ENCODE peak calls at places on chromosomes 12 and 14, in eight cellular contexts. E, D, U, K, L, W, A and H are unnamed samples.

GRCh38 chr14:102510616-102511520 is 1.3 kb upstream of the ANKRD9 start:
- DNase-seq in E (peak), D (no peak), U (peak), K (peak), L (no peak), W (peak), A (no peak), H (no peak)

GRCh38 chr14:93301821-93302447 is 30.9 kb downstream of the BTBD7 start:
- DNase-seq in E (no peak), D (peak), U (no peak), K (no peak), L (no peak), W (no peak), A (no peak), H (no peak)

GRCh38 chr14:102527255-102528232 is 18.0 kb upstream of the ANKRD9 start:
- DNase-seq in E (no peak), D (no peak), U (no peak), K (no peak), L (no peak), W (no peak), A (no peak), H (no peak)

GRCh38 chr14:53608369-53608768 is 348.3 kb downstream of the BMP4 start:
- DNase-seq in E (no peak), D (no peak), U (no peak), K (no peak), L (no peak), W (no peak), A (no peak), H (no peak)

GRCh38 chr14:74380172-74380571 is 31.9 kb downstream of the VRTN start:
- DNase-seq in E (no peak), D (no peak), U (no peak), K (no peak), L (no peak), W (no peak), A (no peak), H (no peak)

GRCh38 chr12:79955561-79955960 is 20.7 kb upstream of the PPP1R12A start:
- DNase-seq in E (no peak), D (no peak), U (no peak), K (no peak), L (no peak), W (no peak), A (no peak), H (no peak)

GRCh38 chr14:101505216-101505970 is 55.9 kb upstream of the DIO3 start:
- DNase-seq in E (peak), D (no peak), U (no peak), K (no peak), L (no peak), W (peak), A (peak), H (peak)

GRCh38 chr12:38664661-38665269 is 240.6 kb downstream of the CPNE8 start:
- DNase-seq in E (peak), D (no peak), U (no peak), K (no peak), L (no peak), W (no peak), A (no peak), H (no peak)

GRCh38 chr12:122721057-122721545 is 4.5 kb upstream of the HCAR3 start:
- DNase-seq in E (no peak), D (peak), U (no peak), K (no peak), L (no peak), W (no peak), A (no peak), H (no peak)

GRCh38 chr14:81337073-81337472 is 63.1 kb downstream of the STON2 start:
- DNase-seq in E (no peak), D (no peak), U (no peak), K (no peak), L (no peak), W (no peak), A (no peak), H (no peak)

GRCh38 chr14:49977126-49977841 is 84.4 kb downstream of the ARF6 start:
- DNase-seq in E (no peak), D (no peak), U (no peak), K (no peak), L (no peak), W (no peak), A (no peak), H (no peak)

GRCh38 chr14:67856806-67857205 is 37.2 kb downstream of the RAD51B start:
- DNase-seq in E (no peak), D (no peak), U (no peak), K (no peak), L (no peak), W (no peak), A (no peak), H (no peak)

GRCh38 chr14:67853748-67854147 is 34.2 kb downstream of the RAD51B start:
- DNase-seq in E (no peak), D (no peak), U (no peak), K (no peak), L (no peak), W (no peak), A (no peak), H (no peak)

GRCh38 chr14:67853207-67853606 is 33.6 kb downstream of the RAD51B start:
- DNase-seq in E (no peak), D (no peak), U (no peak), K (no peak), L (no peak), W (no peak), A (no peak), H (no peak)

GRCh38 chr14:67859169-67859749 is 39.7 kb downstream of the RAD51B start:
- DNase-seq in E (no peak), D (no peak), U (no peak), K (no peak), L (no peak), W (no peak), A (no peak), H (no peak)

DNA sequence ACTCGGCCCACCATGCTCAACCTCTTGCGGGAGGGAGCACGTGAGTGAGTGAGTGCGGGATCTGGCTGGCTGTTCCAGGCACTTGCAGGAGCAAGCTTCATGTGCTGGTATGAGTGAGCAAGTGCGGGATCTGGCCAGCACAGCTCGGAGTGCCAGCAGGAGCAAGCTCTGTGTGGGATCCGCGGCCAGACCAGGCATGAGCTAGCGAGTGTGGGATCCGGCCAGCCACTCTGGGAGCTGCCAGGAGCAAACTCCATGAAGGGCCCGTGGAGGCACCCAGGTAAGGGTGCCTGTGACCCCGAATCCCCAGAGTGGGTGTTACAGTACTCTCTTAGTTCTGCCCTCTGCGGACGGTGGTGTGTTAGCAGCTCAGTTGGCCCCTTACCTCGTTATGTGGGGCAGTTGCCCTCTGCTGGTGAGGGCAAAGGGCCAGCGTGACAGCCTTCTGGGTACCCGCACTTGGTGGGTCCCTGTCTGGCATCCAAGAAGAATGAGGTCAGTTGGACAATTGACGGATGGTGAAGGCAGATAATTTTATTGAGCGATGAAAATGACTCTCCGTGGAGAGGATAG is 38.3 kb downstream of the RAD51B start:
- DNase-seq in E (peak), D (no peak), U (no peak), K (no peak), L (no peak), W (peak), A (no peak), H (no peak)
- TF ChIP-seq CTCF in E (no peak), D (no peak), U (no peak), K (no peak), L (no peak), W (no peak), A (no peak), H (no peak)

GRCh38 chr12:119328111-119328510 is 6.4 kb upstream of the CCDC60 start:
- DNase-seq in E (peak), D (no peak), U (peak), K (no peak), L (peak), W (peak), A (no peak), H (no peak)
- TF ChIP-seq CTCF in E (peak), D (peak), U (peak), K (peak), L (peak), W (peak), A (no peak), H (no peak)

GRCh38 chr14:99523661-99524050 is 42.4 kb downstream of the CCNK start:
- DNase-seq in E (no peak), D (no peak), U (no peak), K (no peak), L (no peak), W (no peak), A (no peak), H (no peak)

GRCh38 chr14:99524091-99524661 is 43.0 kb downstream of the CCNK start:
- DNase-seq in E (no peak), D (no peak), U (no peak), K (no peak), L (peak), W (no peak), A (peak), H (no peak)

GRCh38 chr14:99522934-99523660 is 41.9 kb downstream of the CCNK start:
- DNase-seq in E (no peak), D (no peak), U (no peak), K (no peak), L (no peak), W (no peak), A (no peak), H (no peak)

GRCh38 chr14:99525699-99526080 is 44.5 kb downstream of the CCNK start:
- DNase-seq in E (no peak), D (no peak), U (no peak), K (no peak), L (no peak), W (no peak), A (no peak), H (no peak)

GRCh38 chr14:99524804-99525698 is 43.8 kb downstream of the CCNK start:
- DNase-seq in E (no peak), D (peak), U (no peak), K (no peak), L (no peak), W (no peak), A (no peak), H (no peak)
- TF ChIP-seq CTCF in E (no peak), D (peak), U (peak), K (peak), L (peak), W (peak), A (no peak), H (no peak)

GRCh38 chr12:48027183-48028002 is 23.1 kb upstream of the COL2A1 start:
- DNase-seq in E (no peak), D (no peak), U (peak), K (no peak), L (no peak), W (no peak), A (no peak), H (no peak)
- TF ChIP-seq CTCF in E (no peak), D (no peak), U (no peak), K (no peak), L (no peak), W (no peak), A (no peak), H (no peak)

GRCh38 chr12:102879144-102879763 is 37.8 kb downstream of the PAH start:
- DNase-seq in E (peak), D (peak), U (peak), K (no peak), L (no peak), W (peak), A (no peak), H (no peak)
- TF ChIP-seq CTCF in E (peak), D (peak), U (peak), K (peak), L (peak), W (no peak), A (no peak), H (no peak)

DNA sequence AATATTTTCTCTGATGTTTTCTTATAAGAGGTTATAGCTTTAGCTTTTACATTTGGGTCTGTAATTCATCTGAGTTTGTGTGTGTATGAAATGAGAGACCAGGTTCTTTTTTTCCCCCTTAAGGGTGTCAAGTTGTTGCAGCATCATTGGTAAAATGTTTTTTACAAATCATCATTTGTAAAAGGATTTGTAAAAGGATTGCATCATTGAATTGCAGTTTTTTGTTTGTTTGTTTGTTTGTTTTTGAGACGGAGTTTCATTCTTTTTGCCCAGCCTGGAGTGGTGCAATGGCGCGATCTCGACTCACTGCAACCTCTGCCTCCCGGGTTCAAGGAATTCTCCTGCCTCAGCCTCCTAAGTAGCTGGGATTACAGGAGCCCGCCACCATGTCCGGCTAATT is 31.1 kb downstream of the MAPKAPK5 start:
- DNase-seq in E (no peak), D (no peak), U (no peak), K (no peak), L (no peak), W (no peak), A (no peak), H (no peak)
- TF ChIP-seq CTCF in E (no peak), D (no peak), U (no peak), K (no peak), L (no peak), W (no peak), A (no peak), H (no peak)

GRCh38 chr14:63644741-63645140 is 3.1 kb upstream of the WDR89 start:
- DNase-seq in E (no peak), D (no peak), U (no peak), K (no peak), L (no peak), W (no peak), A (no peak), H (no peak)

GRCh38 chr14:63642656-63643382 is 1.1 kb upstream of the WDR89 start:
- DNase-seq in E (no peak), D (no peak), U (no peak), K (no peak), L (no peak), W (no peak), A (no peak), H (no peak)

GRCh38 chr14:63642229-63642611 is 549 bp upstream of the WDR89 start:
- DNase-seq in E (peak), D (peak), U (no peak), K (peak), L (peak), W (peak), A (peak), H (peak)

DNA sequence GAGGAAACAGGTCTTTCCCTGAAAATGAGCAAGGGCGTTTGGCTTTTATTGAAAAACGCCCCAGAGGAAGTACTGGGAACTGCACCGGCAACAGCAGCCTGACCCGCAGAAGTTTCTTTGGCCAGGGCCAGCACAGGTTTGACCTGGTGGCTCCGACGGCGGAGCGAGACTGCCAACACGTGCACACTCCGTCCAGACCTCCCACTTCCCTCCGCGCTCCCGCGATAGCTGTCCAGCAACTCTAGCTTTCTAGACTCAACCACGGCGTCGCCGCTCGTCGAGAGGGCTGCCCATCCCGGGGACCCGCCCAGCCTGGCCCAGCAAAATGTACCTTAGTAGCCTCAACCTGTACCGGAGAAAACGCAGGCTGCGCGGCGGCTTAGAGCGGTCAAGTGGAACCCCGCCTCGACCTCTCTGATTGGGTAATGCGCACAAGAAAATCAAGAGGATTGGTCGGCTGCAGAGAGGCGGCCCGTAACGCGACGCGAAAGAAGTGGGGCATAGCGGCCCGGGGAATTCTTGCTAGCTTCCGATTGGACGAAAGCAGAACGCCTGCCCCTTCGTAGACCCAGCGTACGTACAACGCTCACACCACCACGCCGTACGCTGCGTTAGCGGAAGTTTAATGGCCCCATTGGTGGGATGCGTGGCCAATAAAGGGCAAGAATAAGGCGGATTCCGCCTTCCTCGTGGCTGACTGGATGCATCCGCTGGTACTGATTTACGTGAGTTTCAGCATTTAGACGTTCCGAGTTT is at the start of gene WDR89:
- DNase-seq in E (peak), D (peak), U (peak), K (peak), L (peak), W (peak), A (peak), H (peak)
- TF ChIP-seq CTCF in E (peak), D (peak), U (peak), K (peak), L (peak), W (peak), A (peak), H (peak)

GRCh38 chr12:64608901-64609542 is 1.3 kb upstream of the RASSF3 start:
- DNase-seq in E (no peak), D (peak), U (no peak), K (no peak), L (peak), W (no peak), A (no peak), H (peak)
- TF ChIP-seq CTCF in E (no peak), D (peak), U (no peak), K (no peak), L (no peak), W (no peak), A (no peak), H (no peak)

GRCh38 chr12:27969901-27970390 is 2.6 kb downstream of the PTHLH start:
- DNase-seq in E (peak), D (no peak), U (peak), K (peak), L (peak), W (peak), A (no peak), H (no peak)
- TF ChIP-seq CTCF in E (no peak), D (peak), U (no peak), K (no peak), L (peak), W (no peak), A (no peak), H (no peak)